ENCODE peak calls at places on chromosomes 2 and 18, in nine cellular contexts. P, T, X, Q, C, N, S, H and F are unnamed samples.

GRCh38 chr18:74513149-74513882 is 17.2 kb downstream of the CNDP2 start:
- DNase-seq in P (no peak), T (no peak), X (no peak), Q (no peak), C (no peak), N (no peak), S (no peak), H (no peak), F (no peak)

GRCh38 chr2:58045580-58046334 is 849 bp upstream of the VRK2 start:
- DNase-seq in P (no peak), T (no peak), X (no peak), Q (no peak), C (no peak), N (no peak), S (no peak), H (no peak), F (no peak)

GRCh38 chr2:112867701-112868631 is 31.4 kb upstream of the IL1B start:
- DNase-seq in P (no peak), T (no peak), X (no peak), Q (no peak), C (peak; percentile 82), N (no peak), S (no peak), H (no peak), F (no peak)

GRCh38 chr2:238226698-238227586 is 12.9 kb downstream of the HES6 start:
- DNase-seq in P (no peak), T (no peak), X (no peak), Q (no peak), C (no peak), N (no peak), S (no peak), H (no peak), F (no peak)

GRCh38 chr18:74896390-74896991 is 298.8 kb downstream of the ZNF407 start:
- DNase-seq in P (peak; percentile 10), T (no peak), X (peak; percentile 7), Q (no peak), C (peak; percentile 67), N (no peak), S (peak; percentile 46), H (peak; percentile 34), F (no peak)

GRCh38 chr2:222722327-222722946 is 51.0 kb downstream of the MOGAT1 start:
- DNase-seq in P (no peak), T (no peak), X (no peak), Q (peak; percentile 34), C (no peak), N (no peak), S (no peak), H (no peak), F (no peak)

GRCh38 chr2:126824663-126825062 is 74.0 kb upstream of the TEX51 start:
- DNase-seq in P (no peak), T (no peak), X (no peak), Q (no peak), C (no peak), N (no peak), S (no peak), H (no peak), F (no peak)

GRCh38 chr18:55587341-55588000 is 521 bp downstream of the TCF4 start:
- DNase-seq in P (no peak), T (no peak), X (peak; percentile 38), Q (peak; percentile 29), C (no peak), N (no peak), S (no peak), H (no peak), F (peak; percentile 11)

GRCh38 chr2:157894694-157895450 is 18.7 kb upstream of the ACVR1 start:
- DNase-seq in P (no peak), T (no peak), X (no peak), Q (no peak), C (peak; percentile 66), N (peak; percentile 34), S (no peak), H (no peak), F (no peak)

GRCh38 chr2:168851674-168852320 is 38.4 kb downstream of the SPC25 start:
- DNase-seq in P (no peak), T (no peak), X (no peak), Q (no peak), C (peak; percentile 90), N (peak; percentile 55), S (no peak), H (no peak), F (no peak)

GRCh38 chr18:59070181-59070912 is 69.3 kb upstream of the SEC11C start:
- DNase-seq in P (peak; percentile 67), T (peak; percentile 96), X (peak; percentile 80), Q (peak; percentile 86), C (peak; percentile 67), N (peak; percentile 21), S (peak; percentile 70), H (peak; percentile 83), F (peak; percentile 51)

GRCh38 chr2:215505044-215505786 is 69.3 kb upstream of the FN1 start:
- DNase-seq in P (no peak), T (no peak), X (no peak), Q (no peak), C (no peak), N (peak; percentile 20), S (no peak), H (no peak), F (no peak)

GRCh38 chr2:238601433-238602222 is 174.9 kb downstream of the ASB1 start:
- DNase-seq in P (no peak), T (no peak), X (no peak), Q (no peak), C (no peak), N (no peak), S (no peak), H (no peak), F (no peak)

GRCh38 chr2:24159708-24160107 is 15.1 kb upstream of the FAM228A start:
- DNase-seq in P (no peak), T (no peak), X (no peak), Q (no peak), C (no peak), N (no peak), S (no peak), H (no peak), F (no peak)

GRCh38 chr18:43751835-43752234 is 474.5 kb upstream of the SYT4 start:
- DNase-seq in P (no peak), T (no peak), X (no peak), Q (no peak), C (no peak), N (no peak), S (no peak), H (no peak), F (no peak)

GRCh38 chr2:119196301-119197124 is 27.1 kb upstream of the STEAP3 start:
- DNase-seq in P (no peak), T (no peak), X (no peak), Q (no peak), C (peak; percentile 92), N (no peak), S (no peak), H (no peak), F (no peak)

GRCh38 chr18:9771261-9771976 is 63.3 kb downstream of the RAB31 start:
- DNase-seq in P (peak; percentile 33), T (peak; percentile 96), X (peak; percentile 80), Q (peak; percentile 88), C (peak; percentile 58), N (no peak), S (peak; percentile 36), H (peak; percentile 70), F (no peak)

GRCh38 chr18:11871501-11871900 is 20.3 kb downstream of the CHMP1B start:
- DNase-seq in P (no peak), T (no peak), X (no peak), Q (no peak), C (peak; percentile 48), N (no peak), S (no peak), H (no peak), F (no peak)

GRCh38 chr2:16546128-16546754 is 119.4 kb downstream of the CYRIA start:
- DNase-seq in P (no peak), T (no peak), X (no peak), Q (no peak), C (peak; percentile 64), N (no peak), S (peak; percentile 11), H (peak; percentile 9), F (peak; percentile 48)

GRCh38 chr18:9985641-9986040 is 71.8 kb downstream of the VAPA start:
- DNase-seq in P (no peak), T (no peak), X (no peak), Q (no peak), C (no peak), N (no peak), S (no peak), H (no peak), F (no peak)

GRCh38 chr2:170816499-170817246 is at the start of gene GAD1:
- DNase-seq in P (no peak), T (peak; percentile 72), X (peak; percentile 38), Q (peak; percentile 24), C (peak; percentile 67), N (no peak), S (no peak), H (peak; percentile 73), F (peak; percentile 42)

GRCh38 chr2:189848276-189848675 is 64.0 kb downstream of the PMS1 start:
- DNase-seq in P (no peak), T (no peak), X (no peak), Q (no peak), C (no peak), N (no peak), S (no peak), H (no peak), F (no peak)

GRCh38 chr2:155310589-155310988 is 612.1 kb downstream of the KCNJ3 start:
- DNase-seq in P (no peak), T (no peak), X (no peak), Q (no peak), C (peak; percentile 47), N (no peak), S (no peak), H (no peak), F (peak; percentile 21)

GRCh38 chr2:168751104-168751768 is 51.2 kb upstream of the NOSTRIN start:
- DNase-seq in P (peak; percentile 6), T (no peak), X (no peak), Q (no peak), C (no peak), N (no peak), S (peak; percentile 31), H (peak; percentile 34), F (no peak)

GRCh38 chr18:62766266-62766665 is 50.9 kb downstream of the PHLPP1 start:
- DNase-seq in P (no peak), T (no peak), X (no peak), Q (no peak), C (no peak), N (no peak), S (no peak), H (no peak), F (no peak)

GRCh38 chr2:200624660-200625059 is 38.8 kb downstream of the AOX1 start:
- DNase-seq in P (no peak), T (no peak), X (no peak), Q (no peak), C (peak; percentile 87), N (no peak), S (no peak), H (no peak), F (no peak)

GRCh38 chr2:98564541-98565164 is 43.7 kb downstream of the COA5 start:
- DNase-seq in P (no peak), T (no peak), X (no peak), Q (no peak), C (no peak), N (no peak), S (no peak), H (no peak), F (no peak)

GRCh38 chr2:39241588-39241987 is 2.2 kb downstream of the CDKL4 start:
- DNase-seq in P (no peak), T (no peak), X (no peak), Q (no peak), C (no peak), N (no peak), S (no peak), H (no peak), F (no peak)

GRCh38 chr18:59881728-59882685 is 17.8 kb upstream of the PMAIP1 start:
- DNase-seq in P (no peak), T (no peak), X (no peak), Q (no peak), C (peak; percentile 54), N (no peak), S (no peak), H (no peak), F (no peak)

GRCh38 chr18:71471963-71472725 is 1072.0 kb downstream of the CBLN2 start:
- DNase-seq in P (no peak), T (no peak), X (no peak), Q (no peak), C (no peak), N (no peak), S (no peak), H (no peak), F (no peak)

GRCh38 chr2:43075054-43075593 is 151.3 kb downstream of the ZFP36L2 start:
- DNase-seq in P (no peak), T (no peak), X (no peak), Q (peak; percentile 81), C (peak; percentile 100), N (peak; percentile 92), S (no peak), H (no peak), F (no peak)